ENCODE peak calls at places on chromosome 12, in ten cellular contexts. One of them, this sample, is unnamed.

GRCh38 chr12:24903305-24904088 is 45.4 kb downstream of the BCAT1 start:
- DNase-seq in testis: no peak
- DNase-seq in heart left ventricle: no peak
- DNase-seq in adrenal gland: no peak
- DNase-seq in H1: no peak
- DNase-seq in HCT116: no peak
- DNase-seq in tibial nerve: no peak
- DNase-seq in ovary: no peak
- DNase-seq in transverse colon: no peak
- DNase-seq in body of pancreas: no peak
- DNase-seq in this sample: no peak

GRCh38 chr12:105107176-105107496 is 395 bp upstream of the WASHC4 start:
- DNase-seq in testis: no peak
- DNase-seq in ovary: no peak
- DNase-seq in body of pancreas: no peak
- DNase-seq in HCT116: peak; percentile 26
- DNase-seq in heart left ventricle: no peak
- DNase-seq in H1: no peak
- DNase-seq in adrenal gland: no peak
- DNase-seq in tibial nerve: peak; percentile 30
- DNase-seq in transverse colon: no peak
- DNase-seq in this sample: peak; percentile 68

GRCh38 chr12:64825143-64826011 is 930 bp downstream of the TBC1D30 start:
- DNase-seq in H1: no peak
- DNase-seq in transverse colon: no peak
- DNase-seq in testis: no peak
- DNase-seq in heart left ventricle: no peak
- DNase-seq in adrenal gland: no peak
- DNase-seq in tibial nerve: no peak
- DNase-seq in ovary: no peak
- DNase-seq in HCT116: no peak
- DNase-seq in body of pancreas: no peak
- DNase-seq in this sample: no peak

GRCh38 chr12:101076940-101077351 is 133.1 kb downstream of the SLC5A8 start:
- DNase-seq in heart left ventricle: no peak
- DNase-seq in body of pancreas: no peak
- DNase-seq in transverse colon: no peak
- DNase-seq in tibial nerve: no peak
- DNase-seq in adrenal gland: no peak
- DNase-seq in HCT116: no peak
- DNase-seq in testis: no peak
- DNase-seq in ovary: no peak
- DNase-seq in H1: no peak
- DNase-seq in this sample: no peak

GRCh38 chr12:7864751-7865150 is 8.0 kb downstream of the SLC2A14 start:
- DNase-seq in testis: no peak
- DNase-seq in heart left ventricle: no peak
- DNase-seq in adrenal gland: no peak
- DNase-seq in transverse colon: no peak
- DNase-seq in H1: no peak
- DNase-seq in ovary: no peak
- DNase-seq in HCT116: no peak
- DNase-seq in body of pancreas: no peak
- DNase-seq in tibial nerve: no peak
- DNase-seq in this sample: no peak

GRCh38 chr12:76085159-76085868 is 829 bp upstream of the NAP1L1 start:
- DNase-seq in transverse colon: no peak
- DNase-seq in HCT116: no peak
- DNase-seq in H1: no peak
- DNase-seq in tibial nerve: no peak
- DNase-seq in ovary: no peak
- DNase-seq in heart left ventricle: no peak
- DNase-seq in testis: peak; percentile 55
- DNase-seq in adrenal gland: peak; percentile 22
- DNase-seq in body of pancreas: no peak
- DNase-seq in this sample: no peak

GRCh38 chr12:118777550-118777949 is 203.8 kb upstream of the SRRM4 start:
- DNase-seq in testis: no peak
- DNase-seq in heart left ventricle: no peak
- DNase-seq in transverse colon: no peak
- DNase-seq in HCT116: no peak
- DNase-seq in body of pancreas: no peak
- DNase-seq in adrenal gland: no peak
- DNase-seq in tibial nerve: no peak
- DNase-seq in H1: no peak
- DNase-seq in ovary: no peak
- DNase-seq in this sample: no peak

GRCh38 chr12:124720019-124720686 is 143.5 kb downstream of the SCARB1 start:
- DNase-seq in testis: no peak
- DNase-seq in HCT116: no peak
- DNase-seq in heart left ventricle: no peak
- DNase-seq in tibial nerve: no peak
- DNase-seq in adrenal gland: no peak
- DNase-seq in transverse colon: no peak
- DNase-seq in ovary: no peak
- DNase-seq in H1: no peak
- DNase-seq in body of pancreas: no peak
- DNase-seq in this sample: no peak

GRCh38 chr12:46557539-46558373 is 185.2 kb upstream of the SLC38A2 start:
- DNase-seq in transverse colon: no peak
- DNase-seq in ovary: no peak
- DNase-seq in heart left ventricle: no peak
- DNase-seq in H1: no peak
- DNase-seq in adrenal gland: no peak
- DNase-seq in tibial nerve: no peak
- DNase-seq in body of pancreas: no peak
- DNase-seq in HCT116: no peak
- DNase-seq in testis: no peak
- DNase-seq in this sample: no peak

GRCh38 chr12:6377667-6377994 is 2.3 kb upstream of the SCNN1A start:
- DNase-seq in ovary: no peak
- DNase-seq in H1: no peak
- DNase-seq in body of pancreas: peak; percentile 89
- DNase-seq in transverse colon: peak; percentile 74
- DNase-seq in heart left ventricle: no peak
- DNase-seq in adrenal gland: peak; percentile 23
- DNase-seq in testis: peak; percentile 71
- DNase-seq in tibial nerve: no peak
- DNase-seq in HCT116: no peak
- DNase-seq in this sample: peak; percentile 62

GRCh38 chr12:99381992-99382391 is 265.6 kb upstream of the GARIN6 start:
- DNase-seq in tibial nerve: no peak
- DNase-seq in body of pancreas: no peak
- DNase-seq in HCT116: no peak
- DNase-seq in testis: no peak
- DNase-seq in transverse colon: no peak
- DNase-seq in H1: no peak
- DNase-seq in ovary: no peak
- DNase-seq in adrenal gland: no peak
- DNase-seq in heart left ventricle: no peak
- DNase-seq in this sample: no peak

GRCh38 chr12:75816892-75817291 is 214.7 kb downstream of the PHLDA1 start:
- DNase-seq in ovary: no peak
- DNase-seq in testis: no peak
- DNase-seq in adrenal gland: no peak
- DNase-seq in HCT116: peak; percentile 58
- DNase-seq in heart left ventricle: no peak
- DNase-seq in H1: no peak
- DNase-seq in tibial nerve: no peak
- DNase-seq in body of pancreas: no peak
- DNase-seq in transverse colon: no peak
- DNase-seq in this sample: no peak

GRCh38 chr12:57893460-57894353 is 47.2 kb upstream of the CTDSP2 start:
- DNase-seq in adrenal gland: peak; percentile 77
- DNase-seq in testis: peak; percentile 93
- DNase-seq in tibial nerve: peak; percentile 85
- DNase-seq in H1: no peak
- DNase-seq in ovary: peak; percentile 96
- DNase-seq in HCT116: no peak
- DNase-seq in transverse colon: peak; percentile 90
- DNase-seq in heart left ventricle: peak; percentile 94
- DNase-seq in body of pancreas: peak; percentile 84
- DNase-seq in this sample: peak; percentile 100

GRCh38 chr12:113149361-113150150 is at the start of gene CFAP73:
- DNase-seq in body of pancreas: peak; percentile 81
- DNase-seq in transverse colon: peak; percentile 71
- DNase-seq in testis: peak; percentile 90
- DNase-seq in H1: peak; percentile 79
- DNase-seq in HCT116: peak; percentile 62
- DNase-seq in tibial nerve: no peak
- DNase-seq in heart left ventricle: peak; percentile 71
- DNase-seq in ovary: peak; percentile 45
- DNase-seq in adrenal gland: no peak
- DNase-seq in this sample: no peak

GRCh38 chr12:27291862-27292261 is 40.8 kb upstream of the BMAL2 start:
- DNase-seq in H1: no peak
- DNase-seq in HCT116: no peak
- DNase-seq in ovary: no peak
- DNase-seq in tibial nerve: no peak
- DNase-seq in adrenal gland: no peak
- DNase-seq in transverse colon: no peak
- DNase-seq in testis: peak; percentile 33
- DNase-seq in heart left ventricle: no peak
- DNase-seq in body of pancreas: no peak
- DNase-seq in this sample: no peak

GRCh38 chr12:11649413-11650278 is at the start of gene ETV6:
- DNase-seq in testis: peak; percentile 83
- DNase-seq in adrenal gland: peak; percentile 75
- DNase-seq in body of pancreas: peak; percentile 80
- DNase-seq in heart left ventricle: peak; percentile 77
- DNase-seq in tibial nerve: peak; percentile 74
- DNase-seq in transverse colon: peak; percentile 81
- DNase-seq in H1: no peak
- DNase-seq in ovary: peak; percentile 84
- DNase-seq in HCT116: peak; percentile 63
- DNase-seq in this sample: peak; percentile 88
- TF ChIP-seq POLR2A in testis: no peak
- TF ChIP-seq POLR2A in adrenal gland: peak; percentile 57
- TF ChIP-seq POLR2A in body of pancreas: peak; percentile 47
- TF ChIP-seq POLR2A in heart left ventricle: no peak
- TF ChIP-seq POLR2A in tibial nerve: no peak
- TF ChIP-seq POLR2A in transverse colon: peak; percentile 30
- TF ChIP-seq POLR2A in H1: no peak
- TF ChIP-seq POLR2A in ovary: peak; percentile 9
- TF ChIP-seq POLR2A in HCT116: no peak
- TF ChIP-seq POLR2A in this sample: no peak

DNA sequence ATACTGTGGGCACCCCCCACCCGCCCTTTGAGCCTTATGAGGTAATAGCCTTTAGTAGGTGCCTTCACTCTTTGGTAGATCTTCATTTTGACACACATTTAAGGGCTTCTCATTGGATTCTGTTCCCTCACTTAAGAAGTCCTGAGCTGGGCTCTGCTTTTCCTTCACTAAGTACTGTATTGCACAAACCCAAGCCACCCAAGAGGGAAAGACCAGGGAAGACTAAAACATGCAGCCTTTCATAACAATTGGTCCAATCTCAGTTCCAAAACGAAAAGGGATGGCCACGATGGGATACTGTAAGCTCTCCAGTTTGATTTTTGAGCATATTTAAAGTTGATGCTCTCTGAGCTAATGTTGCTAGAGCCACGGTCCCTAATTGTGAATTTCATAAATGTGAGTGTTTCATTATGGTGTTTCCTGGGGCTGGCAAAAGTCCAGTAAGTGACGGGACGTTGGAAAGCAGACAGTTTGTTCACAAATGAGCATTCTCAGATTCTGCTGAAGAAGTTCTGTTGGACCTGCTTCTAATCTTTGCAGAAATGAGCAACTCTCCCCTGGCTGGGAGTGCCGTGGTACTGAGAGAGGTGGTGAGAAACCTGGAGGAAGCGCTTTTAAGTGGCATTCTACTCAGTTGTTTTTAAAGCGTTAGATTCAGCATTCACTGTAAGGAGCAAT is 9.4 kb downstream of the SSPN start:
- DNase-seq in body of pancreas: no peak
- DNase-seq in adrenal gland: no peak
- DNase-seq in transverse colon: no peak
- DNase-seq in HCT116: no peak
- DNase-seq in tibial nerve: peak; percentile 59
- DNase-seq in ovary: peak; percentile 40
- DNase-seq in heart left ventricle: no peak
- DNase-seq in testis: no peak
- DNase-seq in H1: no peak
- DNase-seq in this sample: peak; percentile 68
- H3K4me3 ChIP-seq in body of pancreas: no peak overlapping the region
- H3K4me3 ChIP-seq in adrenal gland: no peak overlapping the region
- H3K4me3 ChIP-seq in transverse colon: no peak overlapping the region
- H3K4me3 ChIP-seq in HCT116: no peak overlapping the region
- H3K4me3 ChIP-seq in tibial nerve: no peak overlapping the region
- H3K4me3 ChIP-seq in ovary: no peak overlapping the region
- H3K4me3 ChIP-seq in heart left ventricle: no peak overlapping the region
- H3K4me3 ChIP-seq in testis: no peak overlapping the region
- H3K4me3 ChIP-seq in H1: no peak overlapping the region
- H3K4me3 ChIP-seq in this sample: no peak overlapping the region

GRCh38 chr12:54071942-54072341 is 18.3 kb downstream of the HOXC4 start:
- DNase-seq in tibial nerve: no peak
- DNase-seq in ovary: no peak
- DNase-seq in testis: no peak
- DNase-seq in H1: no peak
- DNase-seq in transverse colon: no peak
- DNase-seq in body of pancreas: no peak
- DNase-seq in HCT116: no peak
- DNase-seq in adrenal gland: no peak
- DNase-seq in heart left ventricle: no peak
- DNase-seq in this sample: no peak
- H3K4me1 ChIP-seq in tibial nerve: no peaks in the 10 kb centered on the region
- H3K4me1 ChIP-seq in ovary: no peaks in the 10 kb centered on the region
- H3K4me1 ChIP-seq in testis: no peaks in the 10 kb centered on the region
- H3K4me1 ChIP-seq in H1: peaks cover 4% of the 10 kb centered on the region
- H3K4me1 ChIP-seq in transverse colon: no peaks in the 10 kb centered on the region
- H3K4me1 ChIP-seq in body of pancreas: no peaks in the 10 kb centered on the region
- H3K4me1 ChIP-seq in HCT116: no peaks in the 10 kb centered on the region
- H3K4me1 ChIP-seq in adrenal gland: no peaks in the 10 kb centered on the region
- H3K4me1 ChIP-seq in heart left ventricle: no peaks in the 10 kb centered on the region
- H3K4me1 ChIP-seq in this sample: peaks cover 19% of the 10 kb centered on the region

DNA sequence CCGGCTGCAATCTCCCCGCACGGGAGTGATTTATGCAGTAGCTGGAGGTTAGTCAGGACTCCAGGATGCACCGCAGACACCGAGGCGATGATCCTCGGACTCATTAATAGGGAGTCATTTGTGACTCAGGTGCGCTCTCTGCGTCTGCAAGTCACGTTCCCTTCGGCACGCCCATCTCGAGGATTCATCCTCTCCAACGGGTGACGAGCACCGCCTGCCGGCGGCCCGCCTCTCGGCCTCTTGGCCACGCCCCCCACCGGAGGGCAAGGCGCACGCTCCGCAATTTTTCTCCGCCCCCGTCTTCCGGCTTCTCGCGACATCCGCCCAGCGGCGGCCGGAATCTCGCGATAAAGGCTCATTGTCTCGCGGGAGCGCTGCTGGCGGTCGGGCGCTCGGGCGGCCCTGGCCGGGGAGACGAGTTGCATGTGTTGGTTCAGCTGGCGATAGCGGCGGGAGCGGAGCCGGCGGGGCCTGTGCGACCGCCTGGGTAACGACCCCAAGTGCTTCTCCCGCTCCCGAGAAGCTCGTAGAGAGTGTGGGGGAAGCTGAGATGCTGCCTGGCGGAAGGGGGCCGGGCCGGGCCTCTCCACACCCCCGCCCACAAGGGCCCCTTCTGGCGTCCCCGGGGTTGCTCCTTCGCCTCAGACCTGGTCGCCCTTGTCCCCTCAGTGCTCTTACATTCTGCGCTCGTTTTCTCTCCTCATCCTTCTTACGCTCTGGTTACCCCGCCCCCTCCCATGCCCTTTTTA is at the start of gene DENR:
- DNase-seq in tibial nerve: peak; percentile 96
- DNase-seq in transverse colon: peak; percentile 100
- DNase-seq in body of pancreas: peak; percentile 99
- DNase-seq in heart left ventricle: peak; percentile 99
- DNase-seq in testis: peak; percentile 98
- DNase-seq in HCT116: peak; percentile 96
- DNase-seq in H1: peak; percentile 96
- DNase-seq in adrenal gland: peak; percentile 99
- DNase-seq in ovary: peak; percentile 100
- DNase-seq in this sample: peak; percentile 99
- TF ChIP-seq POLR2A in tibial nerve: peak; percentile 62
- TF ChIP-seq POLR2A in transverse colon: peak; percentile 85
- TF ChIP-seq POLR2A in body of pancreas: peak; percentile 91
- TF ChIP-seq POLR2A in heart left ventricle: peak; percentile 89
- TF ChIP-seq POLR2A in testis: peak; percentile 6
- TF ChIP-seq POLR2A in HCT116: peak; percentile 85
- TF ChIP-seq POLR2A in H1: peak; percentile 79
- TF ChIP-seq POLR2A in adrenal gland: peak; percentile 81
- TF ChIP-seq POLR2A in ovary: peak; percentile 46
- TF ChIP-seq POLR2A in this sample: peak; percentile 82